ENCODE peak calls at places on chromosomes 7 and 10, in seven cellular contexts. J, C, S, N, K, H and Z are unnamed samples.

GRCh38 chr7:132161976-132162375 is 414.3 kb downstream of the PLXNA4 start:
- DNase-seq in J (no peak), C (no peak), S (no peak), N (no peak), K (no peak), H (no peak), Z (no peak)

GRCh38 chr7:138370956-138371355 is 89.1 kb upstream of the TRIM24 start:
- DNase-seq in J (no peak), C (no peak), S (no peak), N (peak; percentile 44), K (no peak), H (no peak), Z (no peak)

GRCh38 chr7:69780377-69780776 is 182.1 kb downstream of the AUTS2 start:
- DNase-seq in J (no peak), C (peak; percentile 81), S (no peak), N (peak; percentile 25), K (no peak), H (no peak), Z (no peak)

GRCh38 chr7:25720427-25720826 is 431.6 kb upstream of the NFE2L3 start:
- DNase-seq in J (no peak), C (peak; percentile 15), S (no peak), N (peak; percentile 23), K (no peak), H (no peak), Z (no peak)

GRCh38 chr7:47416454-47417121 is 165.3 kb downstream of the TNS3 start:
- DNase-seq in J (no peak), C (no peak), S (peak; percentile 34), N (no peak), K (no peak), H (no peak), Z (no peak)

GRCh38 chr7:40403664-40404476 is 269.1 kb downstream of the SUGCT start:
- DNase-seq in J (no peak), C (peak; percentile 32), S (no peak), N (no peak), K (no peak), H (no peak), Z (no peak)

GRCh38 chr7:1942026-1942703 is 272.1 kb downstream of the ELFN1 start:
- DNase-seq in J (no peak), C (no peak), S (no peak), N (no peak), K (peak; percentile 68), H (no peak), Z (no peak)

GRCh38 chr10:7412482-7413251 is 1.8 kb upstream of the SFMBT2 start:
- DNase-seq in J (no peak), C (no peak), S (peak; percentile 60), N (no peak), K (peak; percentile 84), H (no peak), Z (no peak)

GRCh38 chr7:22559829-22560489 is 60.0 kb upstream of the STEAP1B start:
- DNase-seq in J (peak; percentile 71), C (peak; percentile 82), S (peak; percentile 64), N (peak; percentile 90), K (no peak), H (peak; percentile 84), Z (peak; percentile 69)

GRCh38 chr10:133476641-133476990 is 22.9 kb downstream of the SCART1 start:
- DNase-seq in J (no peak), C (no peak), S (no peak), N (no peak), K (no peak), H (no peak), Z (no peak)

GRCh38 chr7:8442814-8443304 is 9.4 kb downstream of the NXPH1 start:
- DNase-seq in J (no peak), C (peak; percentile 26), S (no peak), N (peak; percentile 42), K (peak; percentile 75), H (no peak), Z (no peak)

GRCh38 chr10:23368816-23369640 is 24.4 kb upstream of the C10orf67 start:
- DNase-seq in J (no peak), C (no peak), S (no peak), N (peak; percentile 21), K (no peak), H (no peak), Z (no peak)

GRCh38 chr10:57338823-57339558 is 928.7 kb downstream of the IPMK start:
- DNase-seq in J (no peak), C (peak; percentile 64), S (no peak), N (peak; percentile 54), K (no peak), H (peak; percentile 38), Z (peak; percentile 13)

GRCh38 chr7:129845972-129846327 is 106.8 kb downstream of the UBE2H start:
- DNase-seq in J (peak; percentile 76), C (no peak), S (no peak), N (peak; percentile 55), K (no peak), H (no peak), Z (peak; percentile 52)

GRCh38 chr7:95772771-95773581 is 622 bp downstream of the DYNC1I1 start:
- DNase-seq in J (no peak), C (no peak), S (no peak), N (peak; percentile 28), K (no peak), H (peak; percentile 62), Z (no peak)

GRCh38 chr7:158126661-158127060 is 461.0 kb downstream of the PTPRN2 start:
- DNase-seq in J (no peak), C (no peak), S (no peak), N (no peak), K (peak; percentile 60), H (no peak), Z (no peak)

GRCh38 chr7:85023066-85023687 is 163.7 kb downstream of the SEMA3D start:
- DNase-seq in J (peak; percentile 34), C (peak; percentile 63), S (no peak), N (peak; percentile 67), K (no peak), H (peak; percentile 81), Z (no peak)

GRCh38 chr10:71739368-71739900 is 19.9 kb upstream of the C10orf105 start:
- DNase-seq in J (no peak), C (no peak), S (no peak), N (no peak), K (peak; percentile 70), H (no peak), Z (no peak)

GRCh38 chr10:107544706-107545520 is 380.4 kb upstream of the SORCS1 start:
- DNase-seq in J (no peak), C (no peak), S (no peak), N (no peak), K (no peak), H (no peak), Z (no peak)

GRCh38 chr7:155107126-155107525 is 37.0 kb downstream of the HTR5A start:
- DNase-seq in J (no peak), C (no peak), S (no peak), N (no peak), K (no peak), H (no peak), Z (no peak)

GRCh38 chr10:86665868-86666267 is 2.4 kb upstream of the LDB3 start:
- DNase-seq in J (no peak), C (no peak), S (no peak), N (no peak), K (no peak), H (no peak), Z (no peak)

GRCh38 chr7:69586315-69586714 is 12.0 kb upstream of the AUTS2 start:
- DNase-seq in J (no peak), C (no peak), S (no peak), N (no peak), K (no peak), H (no peak), Z (no peak)

GRCh38 chr7:137874390-137874789 is 27.6 kb upstream of the DGKI start:
- DNase-seq in J (no peak), C (no peak), S (no peak), N (peak; percentile 91), K (no peak), H (no peak), Z (peak; percentile 95)

GRCh38 chr10:49300140-49300974 is 1.4 kb downstream of the C10orf71 start:
- DNase-seq in J (no peak), C (no peak), S (no peak), N (peak; percentile 17), K (no peak), H (no peak), Z (no peak)

GRCh38 chr10:73965890-73966768 is 31.8 kb upstream of the VCL start:
- DNase-seq in J (peak; percentile 99), C (peak; percentile 71), S (no peak), N (peak; percentile 99), K (no peak), H (peak; percentile 64), Z (peak; percentile 98)

GRCh38 chr10:71323407-71323806 is 4.3 kb downstream of the SLC29A3 start:
- DNase-seq in J (peak; percentile 32), C (peak; percentile 47), S (no peak), N (peak; percentile 36), K (no peak), H (no peak), Z (no peak)

GRCh38 chr7:149153346-149153745 is 6.1 kb downstream of the ZNF398 start:
- DNase-seq in J (no peak), C (no peak), S (no peak), N (no peak), K (no peak), H (no peak), Z (no peak)

GRCh38 chr7:141676618-141677017 is 25.3 kb downstream of the DENND11 start:
- DNase-seq in J (no peak), C (no peak), S (no peak), N (peak; percentile 58), K (no peak), H (no peak), Z (no peak)

GRCh38 chr10:60968504-60968903 is 24.5 kb upstream of the RHOBTB1 start:
- DNase-seq in J (no peak), C (no peak), S (no peak), N (no peak), K (no peak), H (no peak), Z (no peak)

GRCh38 chr10:94439275-94439861 is 37.0 kb downstream of the TBC1D12 start:
- DNase-seq in J (no peak), C (peak; percentile 15), S (no peak), N (peak; percentile 44), K (no peak), H (no peak), Z (no peak)
- TF ChIP-seq CTCF in J (no peak), C (no peak), S (no peak), N (peak; percentile 11), K (no peak), H (no peak), Z (peak; percentile 23)

GRCh38 chr10:30662809-30663208 is 33.3 kb upstream of the LYZL2 start:
- DNase-seq in J (no peak), C (no peak), S (no peak), N (no peak), K (no peak), H (no peak), Z (no peak)
- H3K4me3 ChIP-seq in J (no peak overlapping the region), C (no peak overlapping the region), S (no peak overlapping the region), N (no peak overlapping the region), K (no peak overlapping the region), H (no peak overlapping the region), Z (no peak overlapping the region)

GRCh38 chr10:93680414-93681047 is 21.9 kb downstream of the FRA10AC1 start:
- DNase-seq in J (peak; percentile 34), C (peak; percentile 56), S (no peak), N (peak; percentile 67), K (no peak), H (no peak), Z (peak; percentile 4)
- TF ChIP-seq CTCF in J (peak; percentile 60), C (peak; percentile 30), S (no peak), N (peak; percentile 44), K (no peak), H (peak; percentile 56), Z (peak; percentile 34)

GRCh38 chr7:7318610-7319009 is 136.3 kb downstream of the C1GALT1 start:
- DNase-seq in J (no peak), C (no peak), S (no peak), N (no peak), K (no peak), H (no peak), Z (no peak)
- H3K4me3 ChIP-seq in J (no peak overlapping the region), C (no peak overlapping the region), S (no peak overlapping the region), N (no peak overlapping the region), K (no peak overlapping the region), H (no peak overlapping the region), Z (no peak overlapping the region)